ENCODE peak calls at places on chromosomes 4 and X, in four cellular contexts. W, Q, E and X are unnamed samples. For H3K36me3 and H3K4me1, the result is how much of the 10 kb centered on the place peaks cover.

GRCh38 chr4:138602664-138603063 is 360.5 kb upstream of the SLC7A11 start:
- DNase-seq in E (peak), Q (no peak), W (no peak), X (no peak)

GRCh38 chrX:56800801-56801200 is 71.8 kb downstream of the NBDY start:
- DNase-seq in E (no peak), W (no peak), Q (no peak), X (no peak)

GRCh38 chr4:26217429-26217828 is 103.4 kb upstream of the RBPJ start:
- DNase-seq in Q (no peak), W (no peak), E (no peak), X (no peak)

GRCh38 chr4:154126276-154126675 is 337.4 kb upstream of the SFRP2 start:
- DNase-seq in Q (no peak), W (no peak), E (peak), X (no peak)

GRCh38 chr4:91116861-91117260 is 989.7 kb downstream of the CCSER1 start:
- DNase-seq in Q (no peak), E (peak), W (no peak), X (no peak)

GRCh38 chrX:120087289-120088017 is 10.0 kb upstream of the RHOXF2B start:
- DNase-seq in W (no peak), E (no peak), Q (no peak), X (no peak)

GRCh38 chr4:147453561-147454141 is 27.2 kb upstream of the EDNRA start:
- DNase-seq in W (no peak), Q (no peak), E (peak), X (no peak)

GRCh38 chr4:78651250-78651860 is 99.8 kb downstream of the ANXA3 start:
- DNase-seq in E (no peak), W (no peak), Q (no peak), X (no peak)

GRCh38 chrX:44062842-44063241 is 89.7 kb upstream of the NDP start:
- DNase-seq in W (no peak), Q (no peak), E (no peak), X (no peak)

GRCh38 chr4:138992676-138993075 is 22.9 kb upstream of the NOCT start:
- DNase-seq in Q (no peak), W (no peak), E (no peak), X (no peak)

GRCh38 chr4:169243808-169244207 is 26.9 kb downstream of the SH3RF1 start:
- DNase-seq in W (no peak), Q (no peak), E (peak), X (peak)

GRCh38 chr4:82739292-82740190 is 59.1 kb downstream of the SCD5 start:
- DNase-seq in Q (peak), E (no peak), W (peak), X (peak)

GRCh38 chr4:85050736-85051135 is 84.2 kb upstream of the WDFY3 start:
- DNase-seq in Q (no peak), E (no peak), W (no peak), X (no peak)

GRCh38 chr4:55500072-55500471 is 46.6 kb downstream of the CLOCK start:
- DNase-seq in E (no peak), Q (no peak), W (no peak), X (no peak)

GRCh38 chr4:76687730-76688441 is 210.1 kb downstream of the SOWAHB start:
- DNase-seq in W (no peak), E (peak), Q (no peak), X (no peak)

GRCh38 chr4:80592950-80593349 is 257.4 kb downstream of the CFAP299 start:
- DNase-seq in W (no peak), E (no peak), Q (no peak), X (no peak)
- TF ChIP-seq CTCF in W (no peak), E (peak), Q (no peak), X (no peak)

GRCh38 chr4:149980125-149980682 is 98.0 kb upstream of the DCLK2 start:
- DNase-seq in W (no peak), E (no peak), Q (no peak), X (no peak)
- H3K36me3 ChIP-seq in W (under half), E (under half), Q (under half), X (under half)

GRCh38 chr4:48340905-48341775 is at the start of gene SLAIN2:
- DNase-seq in E (peak), Q (peak), W (peak), X (peak)

GRCh38 chr4:48342559-48342878 is 1.2 kb downstream of the SLAIN2 start:
- DNase-seq in Q (no peak), W (no peak), E (no peak), X (no peak)

GRCh38 chr4:48343531-48343930 is 2.2 kb downstream of the SLAIN2 start:
- DNase-seq in Q (no peak), E (no peak), W (no peak), X (peak)

GRCh38 chr4:48341776-48342558 is 638 bp downstream of the SLAIN2 start:
- DNase-seq in Q (peak), W (peak), E (no peak), X (peak)

GRCh38 chr4:48343035-48343434 is 1.7 kb downstream of the SLAIN2 start:
- DNase-seq in W (no peak), Q (no peak), E (no peak), X (no peak)
- H3K4me1 ChIP-seq in W (under half), Q (under half), E (under half), X (under half)

GRCh38 chr4:176563591-176563990 is 229.1 kb downstream of the VEGFC start:
- DNase-seq in Q (no peak), W (no peak), E (no peak), X (no peak)
- TF ChIP-seq CTCF in Q (no peak), W (no peak), E (no peak), X (peak)

GRCh38 chrX:53637479-53637878 is 49.0 kb downstream of the HUWE1 start:
- DNase-seq in Q (no peak), E (no peak), W (no peak), X (no peak)

GRCh38 chrX:53639257-53639656 is 47.3 kb downstream of the HUWE1 start:
- DNase-seq in W (no peak), Q (no peak), E (no peak), X (no peak)

GRCh38 chrX:53642326-53642725 is 44.2 kb downstream of the HUWE1 start:
- DNase-seq in W (no peak), E (no peak), Q (no peak), X (no peak)
- H3K36me3 ChIP-seq in W (under half), E (under half), Q (under half), X (under half)

GRCh38 chrX:1393871-1394615 is 2.1 kb upstream of the SLC25A6 start:
- DNase-seq in W (peak), Q (peak), E (no peak), X (no peak)

GRCh38 chrX:1391370-1391706 is 575 bp downstream of the SLC25A6 start:
- DNase-seq in Q (no peak), W (no peak), E (no peak), X (peak)

GRCh38 chrX:1390621-1391369 is 1.1 kb downstream of the SLC25A6 start:
- DNase-seq in E (no peak), W (no peak), Q (peak), X (no peak)

GRCh38 chrX:1391707-1392375 is at the start of gene SLC25A6:
- DNase-seq in W (peak), E (peak), Q (peak), X (peak)

GRCh38 chrX:1392376-1393130 is 640 bp upstream of the SLC25A6 start:
- DNase-seq in Q (peak), W (peak), E (peak), X (peak)
- H3K4me1 ChIP-seq in Q (under half), W (under half), E (under half), X (under half)